ENCODE peak calls at places on chromosomes 1 and 21, in four cellular contexts. B, R, N and E are unnamed samples.

GRCh38 chr1:114750780-114751179 is 7.0 kb downstream of the CSDE1 start:
- DNase-seq in N (no peak), B (no peak), R (no peak), E (peak)

GRCh38 chr1:156625436-156626078 is 6.3 kb downstream of the HAPLN2 start:
- DNase-seq in B (peak), R (no peak), N (peak), E (no peak)

GRCh38 chr1:218592688-218593087 is 247.6 kb downstream of the TGFB2 start:
- DNase-seq in R (peak), N (no peak), B (peak), E (peak)

GRCh38 chr1:169108897-169109560 is 2.5 kb downstream of the ATP1B1 start:
- DNase-seq in B (peak), R (no peak), N (no peak), E (no peak)

GRCh38 chr1:241990040-241990439 is 8.9 kb downstream of the MAP1LC3C start:
- DNase-seq in N (peak), B (peak), R (peak), E (no peak)

GRCh38 chr1:55195523-55196233 is 19.5 kb downstream of the USP24 start:
- DNase-seq in N (no peak), R (peak), B (no peak), E (no peak)

GRCh38 chr1:18178125-18178524 is 70.5 kb downstream of the IGSF21 start:
- DNase-seq in N (no peak), R (no peak), B (no peak), E (no peak)

GRCh38 chr1:85297855-85298629 is 21.6 kb upstream of the BCL10 start:
- DNase-seq in N (no peak), R (peak), B (peak), E (peak)

GRCh38 chr1:193402977-193403376 is 216.6 kb upstream of the B3GALT2 start:
- DNase-seq in R (no peak), N (no peak), B (no peak), E (no peak)

GRCh38 chr1:63330331-63330916 is 8.1 kb downstream of the FOXD3 start:
- DNase-seq in R (no peak), B (no peak), N (no peak), E (no peak)

GRCh38 chr1:38213720-38214367 is 167.3 kb upstream of the POU3F1 start:
- DNase-seq in N (no peak), B (no peak), R (no peak), E (no peak)

GRCh38 chr21:41361786-41362604 is at the start of gene MX2:
- DNase-seq in B (peak), N (peak), R (peak), E (no peak)

GRCh38 chr1:211761400-211761799 is 69.2 kb downstream of the LPGAT1 start:
- DNase-seq in R (no peak), B (no peak), N (no peak), E (no peak)

GRCh38 chr1:85372683-85373446 is 92.1 kb downstream of the DDAH1 start:
- DNase-seq in N (no peak), B (no peak), R (no peak), E (peak)

GRCh38 chr1:46820560-46821060 is 21.8 kb downstream of the CYP4B1 start:
- DNase-seq in N (no peak), B (no peak), R (no peak), E (no peak)

GRCh38 chr1:208731976-208732821 is 488.0 kb upstream of the PLXNA2 start:
- DNase-seq in B (no peak), R (no peak), N (no peak), E (no peak)

GRCh38 chr1:41868241-41868953 is 50.3 kb downstream of the HIVEP3 start:
- DNase-seq in B (peak), N (no peak), R (no peak), E (no peak)

GRCh38 chr1:175757381-175758015 is 14.1 kb upstream of the TNR start:
- DNase-seq in N (no peak), B (peak), R (no peak), E (no peak)

GRCh38 chr1:156177918-156178654 is 15.8 kb upstream of the SLC25A44 start:
- DNase-seq in R (no peak), N (no peak), B (no peak), E (no peak)

GRCh38 chr1:245255783-245256182 is 101.0 kb downstream of the KIF26B start:
- DNase-seq in B (no peak), N (no peak), R (no peak), E (no peak)

GRCh38 chr21:45804809-45805313 is 161.3 kb downstream of the PCBP3 start:
- DNase-seq in R (no peak), N (peak), B (no peak), E (no peak)

GRCh38 chr1:100343897-100344296 is 8.4 kb upstream of the CDC14A start:
- DNase-seq in R (no peak), B (no peak), N (no peak), E (no peak)

GRCh38 chr1:14137411-14138134 is 437.6 kb downstream of the PRDM2 start:
- DNase-seq in B (peak), R (no peak), N (no peak), E (no peak)

GRCh38 chr21:45396620-45396995 is 8.4 kb upstream of the COL18A1 start:
- DNase-seq in R (no peak), B (no peak), N (no peak), E (no peak)

GRCh38 chr21:42570362-42570761 is 56.7 kb downstream of the SLC37A1 start:
- DNase-seq in N (peak), B (no peak), R (no peak), E (no peak)
- H3K4me3 ChIP-seq in N (no peak), B (no peak), R (no peak), E (no peak)

GRCh38 chr1:204858381-204858821 is 12.3 kb upstream of the NFASC start:
- DNase-seq in B (peak), R (no peak), N (no peak), E (no peak)
- H3K4me3 ChIP-seq in B (no peak), R (no peak), N (no peak), E (no peak)

GRCh38 chr1:44805311-44806024 is 1.7 kb downstream of the DYNLT4 start:
- DNase-seq in N (peak), B (no peak), R (no peak), E (no peak)

GRCh38 chr1:44807364-44808062 is 362 bp upstream of the DYNLT4 start:
- DNase-seq in B (peak), N (peak), R (peak), E (peak)

GRCh38 chr1:44808063-44808937 is at the start of gene BTBD19:
- DNase-seq in N (peak), B (no peak), R (no peak), E (peak)

GRCh38 chr1:44806025-44806703 is 987 bp downstream of the DYNLT4 start:
- DNase-seq in R (no peak), B (no peak), N (peak), E (no peak)

GRCh38 chr1:44806704-44807363 is at the start of gene DYNLT4:
- DNase-seq in B (no peak), R (no peak), N (no peak), E (no peak)
- H3K4me3 ChIP-seq in B (no peak), R (peak), N (peak), E (peak)

DNA sequence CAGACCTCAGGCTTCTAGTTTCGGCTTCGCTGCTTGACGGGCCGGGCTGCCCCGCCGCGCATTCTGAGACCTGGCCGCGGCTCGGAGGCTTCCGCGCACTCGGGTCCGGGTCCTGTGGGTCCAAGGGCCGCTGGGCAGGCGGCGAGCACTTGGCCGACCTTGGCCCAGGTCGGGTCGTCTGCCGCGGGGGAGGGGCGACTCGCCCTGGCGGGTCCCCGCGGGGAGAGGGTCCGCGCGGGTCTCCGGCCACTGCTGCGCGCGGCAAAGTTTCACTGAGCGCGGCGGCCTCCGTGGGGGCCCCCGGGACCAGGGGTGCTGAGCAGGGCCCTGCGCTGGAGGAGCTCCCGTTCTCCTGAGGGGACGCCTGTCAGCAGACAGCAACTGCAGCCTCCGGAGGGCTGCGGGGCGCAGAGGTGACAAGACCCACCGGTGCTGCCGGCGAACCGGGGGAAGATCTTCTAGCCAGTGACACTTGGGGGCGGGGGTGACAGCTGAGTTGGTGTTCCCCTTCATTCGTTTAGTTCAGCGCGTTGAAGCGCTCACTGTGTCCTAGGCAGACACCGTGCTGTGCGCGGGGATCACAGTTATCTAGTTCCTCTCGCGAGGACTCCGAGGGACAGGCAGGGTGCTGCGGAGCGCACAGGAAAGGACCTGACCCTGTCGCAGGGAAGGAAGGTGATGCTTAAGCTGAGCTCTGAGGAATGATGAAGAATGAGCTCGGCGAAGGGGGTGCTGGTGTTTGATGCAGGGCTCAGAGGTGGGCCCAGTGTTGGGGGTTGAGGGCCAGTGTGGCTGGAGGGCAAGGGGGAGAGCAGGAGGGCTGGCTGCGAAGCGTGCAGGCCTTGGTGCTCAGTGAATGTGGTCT is 725 bp downstream of the MTFR1L start:
- DNase-seq in R (no peak), B (peak), N (peak), E (no peak)
- H3K4me3 ChIP-seq in R (peak), B (peak), N (peak), E (peak)

DNA sequence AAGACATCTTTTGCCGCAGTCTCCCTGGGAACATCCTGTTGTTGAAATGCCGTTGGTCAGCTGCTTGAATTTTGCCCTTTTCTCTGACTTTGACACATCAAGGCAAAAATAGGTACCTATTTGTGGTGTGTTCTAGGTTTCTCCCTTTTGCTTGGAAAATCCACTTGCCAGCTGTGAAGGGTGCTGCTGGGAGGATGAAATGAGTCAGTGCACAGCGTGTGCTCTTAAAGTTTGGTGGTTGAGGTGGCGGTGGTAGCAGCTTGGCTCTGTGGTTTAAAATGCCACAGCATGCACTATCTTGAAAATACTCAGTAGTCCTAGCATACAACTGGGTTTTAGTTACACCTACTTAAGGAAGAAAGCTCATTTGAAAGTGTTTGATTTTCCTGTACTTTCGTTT is 183.8 kb downstream of the DHRS3 start:
- DNase-seq in N (no peak), R (peak), B (peak), E (peak)
- H3K4me3 ChIP-seq in N (no peak), R (no peak), B (no peak), E (no peak)